ENCODE peak calls at places on chromosomes 11 and 22, in six cellular contexts. L is IMR-90, X is A549, A is lung, D is right lobe of liver, M is DND-41. Y is an unnamed sample. For H3K4me1, the result is how much of the 10 kb centered on the place peaks cover.

GRCh38 chr11:130674686-130675085 is 226.2 kb downstream of the ADAMTS15 start:
- DNase-seq in D (no peak), M (no peak), L (peak), X (no peak), A (no peak), Y (no peak)

GRCh38 chr11:47259178-47259977 is 1.6 kb downstream of the NR1H3 start:
- DNase-seq in M (peak), A (no peak), X (peak), D (no peak), L (peak), Y (no peak)

GRCh38 chr11:45809456-45810395 is 4.8 kb downstream of the SLC35C1 start:
- DNase-seq in D (no peak), X (no peak), A (no peak), M (no peak), L (no peak), Y (no peak)

GRCh38 chr11:78417175-78417887 is at the start of gene GAB2:
- DNase-seq in L (no peak), X (no peak), M (no peak), A (no peak), D (peak), Y (peak)

GRCh38 chr11:115421338-115422012 is 82.7 kb downstream of the CADM1 start:
- DNase-seq in M (no peak), L (no peak), A (no peak), D (no peak), X (no peak), Y (no peak)

GRCh38 chr22:47550524-47551437 is 788.3 kb downstream of the TBC1D22A start:
- DNase-seq in A (no peak), D (no peak), L (no peak), X (no peak), M (no peak), Y (no peak)

GRCh38 chr11:83072689-83073242 is 1.1 kb upstream of the RAB30 start:
- DNase-seq in L (no peak), M (peak), A (no peak), D (no peak), X (no peak), Y (no peak)

GRCh38 chr11:17331669-17332068 is 19.9 kb upstream of the NCR3LG1 start:
- DNase-seq in D (no peak), A (no peak), M (no peak), L (no peak), X (no peak), Y (no peak)

DNA sequence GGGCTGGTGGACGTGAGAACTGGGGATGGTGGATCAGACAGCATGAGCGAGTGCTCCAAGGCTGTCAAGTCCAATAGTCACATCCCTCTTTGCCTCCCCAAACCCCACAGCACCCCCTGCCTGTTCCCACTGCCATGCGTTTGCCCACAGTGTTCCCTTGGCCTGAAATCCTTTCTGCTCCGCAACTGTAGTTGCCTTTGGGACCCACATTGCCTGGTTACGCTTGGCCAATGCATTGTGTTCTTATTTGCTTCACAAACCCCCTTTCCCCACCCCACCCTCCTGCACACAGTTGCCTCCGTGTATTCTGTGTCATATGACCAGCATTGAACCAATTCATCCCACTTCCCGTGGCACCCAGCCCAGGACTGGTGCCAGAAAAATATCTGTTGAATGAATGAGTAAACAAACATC is 2.1 kb upstream of the KIAA0930 start:
- DNase-seq in D (peak), M (no peak), L (no peak), A (no peak), X (peak), Y (no peak)
- H3K4me1 ChIP-seq in D (under half), M (under half), L (under half), A (under half), X (half or more), Y (under half)

GRCh38 chr22:37953062-37953436 is 352 bp downstream of the C22orf23 start:
- DNase-seq in L (no peak), X (no peak), D (no peak), M (no peak), A (no peak), Y (no peak)

GRCh38 chr22:37957232-37957631 is 3.7 kb downstream of the POLR2F start:
- DNase-seq in M (no peak), A (no peak), X (no peak), L (no peak), D (no peak), Y (no peak)

GRCh38 chr22:37953437-37954179 is at the start of the genes C22orf23 and POLR2F:
- DNase-seq in D (peak), M (peak), X (peak), A (peak), L (peak), Y (peak)

DNA sequence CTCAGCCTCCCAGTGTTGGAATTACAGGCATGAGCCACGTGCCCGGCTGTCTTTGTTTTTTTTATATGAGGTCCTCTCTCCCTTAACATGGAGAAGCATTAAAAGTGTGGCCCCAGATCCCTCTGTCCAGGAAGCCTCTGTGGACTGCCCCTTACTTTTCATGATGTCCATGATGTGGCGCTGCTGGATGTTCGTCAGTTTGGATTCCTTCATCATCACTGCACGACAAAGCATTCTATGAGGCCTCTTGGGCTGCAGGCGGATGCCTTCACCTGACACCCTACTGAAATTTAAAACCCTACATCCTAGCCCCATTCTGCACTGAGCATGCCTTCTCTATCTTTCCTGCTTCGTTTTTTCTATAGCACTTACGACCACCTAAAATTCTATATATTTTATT is 2.1 kb downstream of the C22orf23 start:
- DNase-seq in A (no peak), M (no peak), D (no peak), X (peak), L (peak), Y (no peak)
- TF ChIP-seq CTCF in A (no peak), M (no peak), D (no peak), X (no peak), L (peak), Y (no peak)

GRCh38 chr22:25095869-25096268 is 103.8 kb upstream of the CRYBB3 start:
- DNase-seq in M (no peak), A (no peak), D (no peak), L (no peak), X (no peak), Y (no peak)
- H3K4me3 ChIP-seq in M (no peak), A (no peak), D (no peak), L (no peak), X (no peak), Y (no peak)

DNA sequence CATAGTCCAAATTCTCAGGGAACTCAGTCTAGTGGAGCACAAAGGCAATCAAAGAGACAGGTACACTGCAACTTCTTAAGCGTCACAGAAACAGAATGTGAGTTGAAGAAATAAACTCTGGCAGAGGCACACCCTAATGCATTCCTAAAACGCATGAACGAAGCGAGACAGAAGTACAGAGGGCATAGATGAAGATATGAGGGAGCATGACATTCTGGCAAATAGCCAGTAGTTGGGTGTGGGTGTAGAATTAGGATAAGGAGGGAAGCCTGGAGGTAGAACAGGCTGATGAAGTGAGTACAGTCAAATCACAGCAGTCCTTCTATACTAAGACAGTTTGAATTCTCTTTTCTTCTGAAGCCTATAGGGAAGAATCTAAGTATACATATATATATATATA is 838.7 kb upstream of the API5 start:
- DNase-seq in D (no peak), A (no peak), X (no peak), L (no peak), M (no peak), Y (no peak)
- H3K4me1 ChIP-seq in D (under half), A (under half), X (under half), L (under half), M (under half), Y (under half)

GRCh38 chr11:93622043-93622442 is 39.4 kb upstream of the CEP295 start:
- DNase-seq in D (no peak), A (no peak), M (no peak), L (no peak), X (peak), Y (no peak)
- TF ChIP-seq CTCF in D (peak), A (no peak), M (no peak), L (peak), X (peak), Y (peak)

GRCh38 chr22:23581252-23581634 is 1.2 kb upstream of the IGLL1 start:
- DNase-seq in M (peak), L (no peak), D (no peak), A (no peak), X (no peak), Y (no peak)
- H3K4me3 ChIP-seq in M (no peak), L (no peak), D (no peak), A (no peak), X (no peak), Y (no peak)

DNA sequence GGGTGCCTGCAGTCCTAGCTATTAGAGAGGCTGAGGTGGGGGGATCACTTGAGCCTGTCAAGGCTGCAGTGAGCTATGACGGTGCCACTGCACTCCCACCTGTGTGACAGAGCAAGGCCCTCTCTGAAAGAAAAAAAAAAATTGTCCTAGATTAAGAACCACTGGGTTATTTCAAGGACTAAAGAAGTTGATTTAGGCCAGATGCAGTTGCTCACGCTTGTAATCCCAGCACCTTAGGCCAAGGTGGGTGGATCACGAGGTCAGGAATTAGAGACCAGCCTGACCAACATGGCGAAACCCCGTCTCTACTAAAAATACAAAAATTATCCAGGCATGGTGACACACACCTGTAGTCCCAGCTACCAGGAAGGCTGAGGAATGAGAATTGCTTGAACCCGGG is 129.0 kb downstream of the MRTFA start:
- DNase-seq in M (no peak), A (no peak), X (no peak), D (no peak), L (no peak), Y (no peak)
- H3K4me1 ChIP-seq in M (under half), A (half or more), X (half or more), D (under half), L (under half), Y (half or more)

Y was measured in tibial artery.